ENCODE peak calls at places on chromosomes 1 and 21, in eight cellular contexts. G, A, B, W, O, E, N and H are unnamed samples.

GRCh38 chr1:91502882-91503184 is 2.2 kb downstream of the CDC7 start:
- DNase-seq in G (no peak), A (no peak), B (no peak), W (no peak), O (no peak), E (no peak), N (no peak), H (no peak)

GRCh38 chr1:166840309-166841302 is 1.3 kb downstream of the POGK start:
- DNase-seq in G (no peak), A (peak), B (no peak), W (no peak), O (no peak), E (no peak), N (no peak), H (no peak)

GRCh38 chr1:41713141-41713540 is 205.6 kb downstream of the HIVEP3 start:
- DNase-seq in G (no peak), A (no peak), B (no peak), W (no peak), O (no peak), E (no peak), N (no peak), H (no peak)

GRCh38 chr1:101444381-101444780 is 207.6 kb downstream of the S1PR1 start:
- DNase-seq in G (no peak), A (no peak), B (no peak), W (no peak), O (no peak), E (no peak), N (no peak), H (no peak)

GRCh38 chr1:152328801-152329391 is 3.9 kb upstream of the FLG start:
- DNase-seq in G (no peak), A (no peak), B (no peak), W (peak), O (no peak), E (no peak), N (no peak), H (no peak)

GRCh38 chr1:204217648-204218000 is 3.8 kb upstream of the GOLT1A start:
- DNase-seq in G (no peak), A (no peak), B (no peak), W (no peak), O (peak), E (no peak), N (no peak), H (no peak)

GRCh38 chr1:151210830-151211229 is 12.5 kb downstream of the PIP5K1A start:
- DNase-seq in G (no peak), A (peak), B (peak), W (no peak), O (no peak), E (no peak), N (no peak), H (no peak)

GRCh38 chr21:25964926-25965325 is 205.6 kb downstream of the APP start:
- DNase-seq in G (no peak), A (no peak), B (no peak), W (no peak), O (no peak), E (no peak), N (no peak), H (no peak)

GRCh38 chr1:197024460-197024859 is 42.6 kb downstream of the F13B start:
- DNase-seq in G (no peak), A (peak), B (no peak), W (peak), O (no peak), E (no peak), N (no peak), H (no peak)

GRCh38 chr1:112264553-112264952 is 131.5 kb upstream of the CTTNBP2NL start:
- DNase-seq in G (no peak), A (peak), B (no peak), W (no peak), O (no peak), E (no peak), N (no peak), H (no peak)

GRCh38 chr1:6794164-6794563 is 8.9 kb downstream of the CAMTA1 start:
- DNase-seq in G (peak), A (peak), B (no peak), W (peak), O (no peak), E (no peak), N (no peak), H (no peak)

GRCh38 chr1:205967555-205968335 is 24.5 kb upstream of the SLC26A9 start:
- DNase-seq in G (no peak), A (no peak), B (no peak), W (no peak), O (no peak), E (no peak), N (no peak), H (no peak)

GRCh38 chr1:110286564-110286963 is 52.6 kb upstream of the RBM15 start:
- DNase-seq in G (no peak), A (no peak), B (no peak), W (no peak), O (no peak), E (no peak), N (no peak), H (no peak)

GRCh38 chr1:106912146-106912545 is 144.3 kb upstream of the PRMT6 start:
- DNase-seq in G (no peak), A (peak), B (no peak), W (no peak), O (no peak), E (no peak), N (no peak), H (no peak)

GRCh38 chr1:41883507-41883906 is 35.2 kb downstream of the HIVEP3 start:
- DNase-seq in G (no peak), A (no peak), B (no peak), W (no peak), O (no peak), E (no peak), N (no peak), H (no peak)

GRCh38 chr1:85328713-85329376 is 52.4 kb upstream of the BCL10 start:
- DNase-seq in G (no peak), A (peak), B (no peak), W (peak), O (no peak), E (no peak), N (no peak), H (no peak)

GRCh38 chr1:166981589-166981988 is 6.2 kb upstream of the ILDR2 start:
- DNase-seq in G (no peak), A (no peak), B (no peak), W (no peak), O (no peak), E (no peak), N (no peak), H (no peak)

GRCh38 chr1:6603424-6603850 is 768 bp upstream of the KLHL21 start:
- DNase-seq in G (peak), A (peak), B (peak), W (no peak), O (peak), E (no peak), N (peak), H (peak)

GRCh38 chr1:86377341-86377740 is 18.8 kb downstream of the ODF2L start:
- DNase-seq in G (no peak), A (no peak), B (no peak), W (no peak), O (no peak), E (no peak), N (no peak), H (no peak)

GRCh38 chr1:160795951-160796383 is at the start of gene LY9:
- DNase-seq in G (peak), A (no peak), B (no peak), W (no peak), O (no peak), E (no peak), N (no peak), H (no peak)

GRCh38 chr21:45406801-45407628 is 2.0 kb downstream of the COL18A1 start:
- DNase-seq in G (no peak), A (no peak), B (peak), W (no peak), O (peak), E (no peak), N (no peak), H (no peak)

GRCh38 chr1:236639686-236640085 is 35.4 kb upstream of the HEATR1 start:
- DNase-seq in G (no peak), A (no peak), B (no peak), W (no peak), O (no peak), E (no peak), N (no peak), H (no peak)

GRCh38 chr1:178503849-178504248 is 7.1 kb upstream of the CLEC20A start:
- DNase-seq in G (no peak), A (no peak), B (peak), W (no peak), O (no peak), E (no peak), N (no peak), H (no peak)

GRCh38 chr1:243916160-243916559 is 66.1 kb upstream of the AKT3 start:
- DNase-seq in G (no peak), A (peak), B (no peak), W (no peak), O (no peak), E (no peak), N (no peak), H (no peak)

GRCh38 chr1:10720635-10721034 is 75.8 kb downstream of the CASZ1 start:
- DNase-seq in G (no peak), A (no peak), B (no peak), W (no peak), O (no peak), E (no peak), N (no peak), H (no peak)

GRCh38 chr1:173714441-173714758 is 381 bp upstream of the KLHL20 start:
- DNase-seq in G (no peak), A (no peak), B (no peak), W (no peak), O (no peak), E (no peak), N (no peak), H (no peak)

GRCh38 chr1:184971522-184972265 is 2.6 kb downstream of the NIBAN1 start:
- DNase-seq in G (no peak), A (no peak), B (no peak), W (no peak), O (no peak), E (no peak), N (no peak), H (no peak)

GRCh38 chr1:202127836-202128622 is 5.3 kb downstream of the GPR37L1 start:
- DNase-seq in G (no peak), A (no peak), B (no peak), W (no peak), O (peak), E (no peak), N (no peak), H (no peak)

GRCh38 chr1:176931526-176931925 is 233.0 kb downstream of the ASTN1 start:
- DNase-seq in G (no peak), A (no peak), B (no peak), W (no peak), O (no peak), E (no peak), N (no peak), H (no peak)

GRCh38 chr1:29786791-29787732 is 550.7 kb downstream of the PTPRU start:
- DNase-seq in G (no peak), A (no peak), B (no peak), W (no peak), O (no peak), E (no peak), N (no peak), H (no peak)

GRCh38 chr21:45404726-45405270 is at the start of gene COL18A1:
- DNase-seq in G (no peak), A (peak), B (peak), W (no peak), O (peak), E (no peak), N (no peak), H (no peak)

GRCh38 chr21:46585191-46585953 is 19.5 kb downstream of the S100B start:
- DNase-seq in G (no peak), A (no peak), B (no peak), W (no peak), O (no peak), E (no peak), N (no peak), H (no peak)

GRCh38 chr1:35577071-35577998 is 4.2 kb downstream of the TFAP2E start:
- DNase-seq in G (peak), A (no peak), B (no peak), W (no peak), O (peak), E (no peak), N (peak), H (no peak)

GRCh38 chr1:247079141-247079874 is 697 bp upstream of the ZNF670 start:
- DNase-seq in G (no peak), A (no peak), B (no peak), W (no peak), O (no peak), E (no peak), N (no peak), H (no peak)
- H3K4me3 ChIP-seq in G (peak), A (peak), B (peak), W (no peak), O (peak), E (peak), N (peak), H (peak)

GRCh38 chr1:24098102-24098501 is 13.8 kb downstream of the MYOM3 start:
- DNase-seq in G (no peak), A (no peak), B (no peak), W (no peak), O (no peak), E (no peak), N (no peak), H (no peak)

GRCh38 chr1:24096737-24097103 is 15.2 kb downstream of the MYOM3 start:
- DNase-seq in G (no peak), A (no peak), B (no peak), W (no peak), O (no peak), E (no peak), N (no peak), H (no peak)

GRCh38 chr1:24096009-24096736 is 15.8 kb downstream of the MYOM3 start:
- DNase-seq in G (no peak), A (no peak), B (no peak), W (no peak), O (no peak), E (no peak), N (no peak), H (no peak)

GRCh38 chr1:24098907-24099637 is 12.9 kb downstream of the MYOM3 start:
- DNase-seq in G (no peak), A (no peak), B (no peak), W (no peak), O (no peak), E (no peak), N (no peak), H (no peak)

DNA sequence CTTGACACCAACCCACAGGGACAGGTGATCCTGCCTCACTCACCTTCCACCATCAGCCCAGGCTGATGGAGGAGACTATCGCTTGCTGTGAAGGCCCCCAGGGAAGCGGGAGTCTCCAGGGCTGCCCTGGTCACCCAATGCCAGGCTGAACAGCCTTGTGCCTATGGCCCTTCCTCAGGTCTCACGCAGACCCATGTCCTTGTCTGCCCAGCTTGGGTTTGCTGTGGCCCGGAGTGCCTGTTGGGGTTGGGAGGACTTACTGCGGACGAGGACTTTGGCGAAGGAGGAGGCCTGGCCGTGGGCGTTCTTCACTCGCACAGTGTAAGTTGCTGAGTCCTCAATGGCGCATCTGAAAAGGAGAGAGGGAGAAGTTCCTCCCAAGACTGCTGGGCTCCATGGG is 14.3 kb downstream of the MYOM3 start:
- DNase-seq in G (no peak), A (no peak), B (no peak), W (no peak), O (no peak), E (no peak), N (no peak), H (no peak)
- H3K4me3 ChIP-seq in G (no peak), A (no peak), B (no peak), W (no peak), O (no peak), E (no peak), N (no peak), H (no peak)

DNA sequence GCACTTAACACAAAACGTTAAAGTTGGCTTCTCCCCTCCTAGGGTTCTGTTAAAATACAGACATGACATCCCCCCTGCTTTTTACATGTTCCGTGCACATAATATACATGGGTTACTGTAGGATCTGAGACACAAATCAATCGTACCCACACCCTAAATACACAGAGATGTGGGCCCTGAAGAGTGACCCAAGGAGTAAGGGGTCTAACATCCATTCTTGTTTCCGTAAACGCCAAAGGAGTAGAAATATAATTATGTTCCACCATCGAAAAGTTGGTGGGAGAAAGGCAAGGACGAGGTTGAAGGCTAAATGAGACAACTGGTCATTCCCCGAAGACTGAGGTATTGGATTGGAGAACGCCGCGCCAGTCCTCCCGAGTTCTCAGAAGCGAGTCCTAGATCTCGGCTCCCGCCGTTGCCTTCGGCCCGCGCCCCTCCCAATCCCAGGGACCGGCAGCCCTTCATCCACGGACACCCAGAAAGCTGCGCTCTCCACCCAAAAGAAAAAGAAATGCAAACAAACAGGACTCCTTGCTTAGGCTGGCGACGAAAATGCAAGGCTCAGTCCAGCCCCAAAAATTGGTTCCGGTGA is 1.2 kb downstream of the TBX15 start:
- DNase-seq in G (no peak), A (no peak), B (peak), W (no peak), O (no peak), E (no peak), N (no peak), H (no peak)
- H3K4me3 ChIP-seq in G (no peak), A (peak), B (peak), W (peak), O (peak), E (peak), N (peak), H (peak)

GRCh38 chr1:93681095-93681548 is 515 bp downstream of the BCAR3 start:
- DNase-seq in G (no peak), A (peak), B (no peak), W (no peak), O (no peak), E (no peak), N (no peak), H (no peak)

GRCh38 chr1:93680121-93681094 is 1.2 kb downstream of the BCAR3 start:
- DNase-seq in G (no peak), A (peak), B (peak), W (peak), O (peak), E (peak), N (peak), H (peak)

GRCh38 chr1:93681549-93682412 is at the start of gene BCAR3:
- DNase-seq in G (no peak), A (peak), B (peak), W (no peak), O (peak), E (no peak), N (no peak), H (peak)

GRCh38 chr1:93685918-93686317 is 4.3 kb upstream of the BCAR3 start:
- DNase-seq in G (no peak), A (no peak), B (no peak), W (no peak), O (no peak), E (no peak), N (no peak), H (no peak)

DNA sequence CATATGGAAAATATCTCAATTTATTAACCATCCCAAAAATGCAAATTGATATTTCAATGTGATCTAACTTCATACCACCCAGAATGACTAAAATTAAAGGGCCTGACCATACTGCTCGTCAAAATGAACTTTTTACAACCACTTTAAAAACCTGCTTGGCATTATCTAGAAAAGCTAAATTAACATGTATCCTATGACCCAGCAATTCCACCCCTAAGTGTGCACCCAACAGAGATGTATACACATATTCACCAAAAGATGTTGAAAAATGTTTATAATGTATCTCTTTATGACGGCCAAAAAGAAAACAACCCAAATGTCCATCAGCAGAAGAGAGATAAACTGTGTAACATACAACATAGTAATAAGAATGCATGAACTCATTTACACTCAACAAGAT is 1.6 kb upstream of the BCAR3 start:
- DNase-seq in G (no peak), A (no peak), B (no peak), W (no peak), O (no peak), E (no peak), N (no peak), H (no peak)
- H3K4me3 ChIP-seq in G (no peak), A (no peak), B (no peak), W (no peak), O (no peak), E (no peak), N (no peak), H (no peak)

GRCh38 chr1:207823880-207824566 is 72.2 kb downstream of the CD46 start:
- DNase-seq in G (peak), A (peak), B (peak), W (peak), O (peak), E (peak), N (peak), H (peak)

GRCh38 chr1:207825296-207825695 is 73.4 kb downstream of the CD46 start:
- DNase-seq in G (no peak), A (no peak), B (no peak), W (no peak), O (no peak), E (no peak), N (peak), H (peak)

GRCh38 chr1:207823531-207823879 is 71.7 kb downstream of the CD46 start:
- DNase-seq in G (no peak), A (no peak), B (no peak), W (no peak), O (no peak), E (no peak), N (no peak), H (no peak)

GRCh38 chr1:207825719-207826556 is 74.1 kb downstream of the CD46 start:
- DNase-seq in G (peak), A (no peak), B (peak), W (no peak), O (no peak), E (no peak), N (peak), H (peak)

GRCh38 chr1:207824691-207825090 is 72.8 kb downstream of the CD46 start:
- DNase-seq in G (no peak), A (peak), B (peak), W (no peak), O (no peak), E (no peak), N (peak), H (peak)
- H3K4me3 ChIP-seq in G (peak), A (peak), B (peak), W (no peak), O (no peak), E (peak), N (peak), H (peak)

DNA sequence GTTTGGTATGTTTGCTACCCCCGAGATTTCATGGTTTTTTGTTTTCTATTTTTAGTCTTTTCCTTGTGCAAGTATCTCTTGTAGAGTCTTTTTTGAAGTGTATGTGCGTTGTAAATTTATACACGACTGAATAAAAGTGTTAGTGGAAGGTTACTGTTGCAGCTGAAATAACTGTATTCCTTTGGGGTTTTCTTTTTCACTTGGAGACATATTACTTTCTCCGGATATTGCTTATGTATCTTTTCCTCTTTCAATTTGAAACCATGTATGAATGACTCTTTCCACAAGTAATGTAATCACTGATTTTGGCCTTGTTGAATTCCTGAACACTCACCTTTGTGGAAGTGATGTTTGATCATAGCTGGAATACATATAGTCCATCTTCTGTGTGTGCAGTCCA is 956 bp downstream of the URB2 start:
- DNase-seq in G (no peak), A (peak), B (no peak), W (no peak), O (no peak), E (no peak), N (no peak), H (no peak)
- H3K4me3 ChIP-seq in G (peak), A (peak), B (peak), W (peak), O (peak), E (peak), N (peak), H (peak)

GRCh38 chr1:43970911-43971310 is 1.1 kb downstream of the DPH2 start:
- DNase-seq in G (no peak), A (no peak), B (no peak), W (no peak), O (no peak), E (no peak), N (no peak), H (no peak)
- H3K4me3 ChIP-seq in G (no peak), A (peak), B (peak), W (peak), O (no peak), E (no peak), N (peak), H (peak)

GRCh38 chr1:43980255-43981134 is 1.5 kb downstream of the B4GALT2 start:
- DNase-seq in G (no peak), A (peak), B (no peak), W (no peak), O (no peak), E (no peak), N (no peak), H (no peak)
- H3K4me3 ChIP-seq in G (no peak), A (peak), B (peak), W (peak), O (no peak), E (peak), N (peak), H (peak)